ENCODE peak calls at places on chromosomes 2 and 18, in six cellular contexts. One of them, this sample, is unnamed. For H3K9me3, the result is how much of the 10 kb centered on the place peaks cover.

GRCh38 chr2:54348672-54349071 is 92.6 kb upstream of the TSPYL6 start:
- DNase-seq in H1: no peak
- DNase-seq in HCT116: no peak
- DNase-seq in GM12878: no peak
- DNase-seq in stomach: no peak
- DNase-seq in suprapubic skin: no peak
- DNase-seq in this sample: no peak

GRCh38 chr2:121260370-121261154 is 24.4 kb downstream of the TFCP2L1 start:
- DNase-seq in H1: no peak
- DNase-seq in HCT116: no peak
- DNase-seq in GM12878: no peak
- DNase-seq in stomach: peak
- DNase-seq in suprapubic skin: peak
- DNase-seq in this sample: peak

GRCh38 chr2:15675456-15676195 is 84.0 kb downstream of the DDX1 start:
- DNase-seq in H1: no peak
- DNase-seq in HCT116: no peak
- DNase-seq in GM12878: no peak
- DNase-seq in stomach: no peak
- DNase-seq in suprapubic skin: no peak
- DNase-seq in this sample: no peak

GRCh38 chr18:44924750-44925534 is 244.3 kb downstream of the SETBP1 start:
- DNase-seq in H1: no peak
- DNase-seq in HCT116: no peak
- DNase-seq in GM12878: no peak
- DNase-seq in stomach: no peak
- DNase-seq in suprapubic skin: no peak
- DNase-seq in this sample: no peak

GRCh38 chr18:2325308-2325849 is 245.9 kb downstream of the METTL4 start:
- DNase-seq in H1: no peak
- DNase-seq in HCT116: no peak
- DNase-seq in GM12878: no peak
- DNase-seq in stomach: no peak
- DNase-seq in suprapubic skin: no peak
- DNase-seq in this sample: no peak

GRCh38 chr18:1094408-1094807 is 189.7 kb downstream of the ADCYAP1 start:
- DNase-seq in H1: no peak
- DNase-seq in HCT116: no peak
- DNase-seq in GM12878: no peak
- DNase-seq in stomach: no peak
- DNase-seq in suprapubic skin: no peak
- DNase-seq in this sample: no peak

GRCh38 chr18:30694773-30695172 is 347.8 kb downstream of the DSC3 start:
- DNase-seq in H1: no peak
- DNase-seq in HCT116: no peak
- DNase-seq in GM12878: no peak
- DNase-seq in stomach: no peak
- DNase-seq in suprapubic skin: no peak
- DNase-seq in this sample: no peak

GRCh38 chr2:109609352-109610024 is 4.3 kb downstream of the SEPTIN10 start:
- DNase-seq in H1: no peak
- DNase-seq in HCT116: peak
- DNase-seq in GM12878: no peak
- DNase-seq in stomach: no peak
- DNase-seq in suprapubic skin: no peak
- DNase-seq in this sample: no peak

GRCh38 chr2:202762546-202762945 is 109.0 kb downstream of the ICA1L start:
- DNase-seq in H1: no peak
- DNase-seq in HCT116: no peak
- DNase-seq in GM12878: no peak
- DNase-seq in stomach: no peak
- DNase-seq in suprapubic skin: no peak
- DNase-seq in this sample: no peak

GRCh38 chr2:101476605-101477208 is 1.8 kb upstream of the RFX8 start:
- DNase-seq in H1: no peak
- DNase-seq in HCT116: no peak
- DNase-seq in GM12878: no peak
- DNase-seq in stomach: no peak
- DNase-seq in suprapubic skin: no peak
- DNase-seq in this sample: no peak

GRCh38 chr2:145748927-145749326 is 1229.0 kb upstream of the ZEB2 start:
- DNase-seq in H1: no peak
- DNase-seq in HCT116: no peak
- DNase-seq in GM12878: no peak
- DNase-seq in stomach: no peak
- DNase-seq in suprapubic skin: no peak
- DNase-seq in this sample: no peak

GRCh38 chr2:80258793-80259192 is 45.8 kb downstream of the LRRTM1 start:
- DNase-seq in H1: no peak
- DNase-seq in HCT116: no peak
- DNase-seq in GM12878: no peak
- DNase-seq in stomach: no peak
- DNase-seq in suprapubic skin: no peak
- DNase-seq in this sample: no peak

GRCh38 chr2:121400206-121400605 is 115.2 kb upstream of the TFCP2L1 start:
- DNase-seq in H1: no peak
- DNase-seq in HCT116: no peak
- DNase-seq in GM12878: no peak
- DNase-seq in stomach: no peak
- DNase-seq in suprapubic skin: no peak
- DNase-seq in this sample: no peak

GRCh38 chr2:98893871-98894270 is 42.2 kb downstream of the CRACDL start:
- DNase-seq in H1: no peak
- DNase-seq in HCT116: no peak
- DNase-seq in GM12878: no peak
- DNase-seq in stomach: no peak
- DNase-seq in suprapubic skin: no peak
- DNase-seq in this sample: no peak

GRCh38 chr2:64699712-64700111 is 46.0 kb upstream of the SERTAD2 start:
- DNase-seq in H1: no peak
- DNase-seq in HCT116: no peak
- DNase-seq in GM12878: peak
- DNase-seq in stomach: no peak
- DNase-seq in suprapubic skin: no peak
- DNase-seq in this sample: no peak

GRCh38 chr18:25798026-25798537 is 292.3 kb downstream of the SS18 start:
- DNase-seq in H1: no peak
- DNase-seq in HCT116: no peak
- DNase-seq in GM12878: no peak
- DNase-seq in stomach: no peak
- DNase-seq in suprapubic skin: no peak
- DNase-seq in this sample: no peak

GRCh38 chr2:240503375-240503774 is 54.4 kb downstream of the ANKMY1 start:
- DNase-seq in H1: no peak
- DNase-seq in HCT116: no peak
- DNase-seq in GM12878: no peak
- DNase-seq in stomach: no peak
- DNase-seq in suprapubic skin: no peak
- DNase-seq in this sample: peak

GRCh38 chr2:234422242-234422641 is 74.6 kb downstream of the ARL4C start:
- DNase-seq in H1: no peak
- DNase-seq in HCT116: peak
- DNase-seq in GM12878: no peak
- DNase-seq in stomach: no peak
- DNase-seq in suprapubic skin: no peak
- DNase-seq in this sample: no peak
- TF ChIP-seq POLR2AphosphoS5 in H1: no peak
- TF ChIP-seq POLR2AphosphoS5 in HCT116: peak
- TF ChIP-seq POLR2AphosphoS5 in GM12878: no peak
- TF ChIP-seq POLR2AphosphoS5 in stomach: peak
- TF ChIP-seq POLR2AphosphoS5 in suprapubic skin: peak
- TF ChIP-seq POLR2AphosphoS5 in this sample: no peak

GRCh38 chr2:196155597-196155996 is 15.8 kb downstream of the STK17B start:
- DNase-seq in H1: no peak
- DNase-seq in HCT116: no peak
- DNase-seq in GM12878: no peak
- DNase-seq in stomach: no peak
- DNase-seq in suprapubic skin: no peak
- DNase-seq in this sample: no peak
- H3K27ac ChIP-seq in H1: no peak
- H3K27ac ChIP-seq in HCT116: no peak
- H3K27ac ChIP-seq in GM12878: no peak
- H3K27ac ChIP-seq in stomach: no peak
- H3K27ac ChIP-seq in suprapubic skin: no peak
- H3K27ac ChIP-seq in this sample: peak

GRCh38 chr2:3224681-3225080 is 152.9 kb downstream of the EIPR1 start:
- DNase-seq in H1: no peak
- DNase-seq in HCT116: no peak
- DNase-seq in GM12878: no peak
- DNase-seq in stomach: no peak
- DNase-seq in suprapubic skin: no peak
- DNase-seq in this sample: no peak

GRCh38 chr2:3222636-3223035 is 155.0 kb downstream of the EIPR1 start:
- DNase-seq in H1: no peak
- DNase-seq in HCT116: no peak
- DNase-seq in GM12878: peak
- DNase-seq in stomach: no peak
- DNase-seq in suprapubic skin: no peak
- DNase-seq in this sample: no peak

GRCh38 chr2:3219536-3219935 is 158.1 kb downstream of the EIPR1 start:
- DNase-seq in H1: no peak
- DNase-seq in HCT116: no peak
- DNase-seq in GM12878: no peak
- DNase-seq in stomach: no peak
- DNase-seq in suprapubic skin: no peak
- DNase-seq in this sample: no peak

GRCh38 chr2:3217646-3218045 is 160.0 kb downstream of the EIPR1 start:
- DNase-seq in H1: no peak
- DNase-seq in HCT116: no peak
- DNase-seq in GM12878: no peak
- DNase-seq in stomach: no peak
- DNase-seq in suprapubic skin: no peak
- DNase-seq in this sample: no peak

DNA sequence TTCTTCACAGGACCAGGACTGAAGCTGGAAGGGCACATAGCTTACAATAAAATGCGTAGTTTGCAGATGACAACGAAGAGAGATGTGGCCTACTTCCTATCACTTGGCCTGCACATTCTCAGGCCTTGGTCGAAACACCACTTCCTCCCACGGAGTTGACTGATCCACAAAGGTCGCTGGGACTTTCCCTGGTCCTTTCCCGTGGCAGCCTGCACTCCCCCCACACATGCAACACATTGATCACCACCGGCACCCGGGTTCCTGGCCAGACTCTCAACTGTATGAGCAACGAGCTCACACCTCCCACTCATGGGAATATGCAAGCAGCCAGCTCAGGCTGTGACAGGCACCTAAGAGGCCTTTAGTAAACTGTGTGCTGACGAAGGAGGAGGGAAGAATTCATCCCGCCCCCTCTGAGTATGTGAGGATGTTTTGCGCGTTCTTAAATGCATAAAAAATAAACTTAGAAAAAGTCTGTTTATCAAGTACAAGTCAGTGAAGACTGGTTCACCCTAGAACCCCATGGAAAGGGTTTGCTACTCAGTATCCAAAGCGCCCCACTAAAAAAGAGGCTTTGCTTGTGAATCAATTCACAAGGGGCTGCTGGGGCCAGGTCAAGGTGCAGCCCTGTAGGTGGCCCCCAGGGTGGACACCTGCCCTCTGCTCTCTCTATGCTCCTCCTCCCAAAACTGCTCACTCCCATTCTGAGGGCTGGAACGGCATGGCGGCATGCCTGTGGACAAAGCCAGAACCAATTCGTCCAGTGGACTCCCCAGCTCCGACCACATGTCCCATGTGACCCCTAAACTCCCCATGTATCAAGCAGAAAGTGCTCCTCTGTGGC is 154.3 kb downstream of the EIPR1 start:
- DNase-seq in H1: no peak
- DNase-seq in HCT116: no peak
- DNase-seq in GM12878: peak
- DNase-seq in stomach: no peak
- DNase-seq in suprapubic skin: no peak
- DNase-seq in this sample: no peak
- H3K9me3 ChIP-seq in H1: under half
- H3K9me3 ChIP-seq in HCT116: under half
- H3K9me3 ChIP-seq in GM12878: under half
- H3K9me3 ChIP-seq in stomach: under half
- H3K9me3 ChIP-seq in suprapubic skin: under half
- H3K9me3 ChIP-seq in this sample: under half

DNA sequence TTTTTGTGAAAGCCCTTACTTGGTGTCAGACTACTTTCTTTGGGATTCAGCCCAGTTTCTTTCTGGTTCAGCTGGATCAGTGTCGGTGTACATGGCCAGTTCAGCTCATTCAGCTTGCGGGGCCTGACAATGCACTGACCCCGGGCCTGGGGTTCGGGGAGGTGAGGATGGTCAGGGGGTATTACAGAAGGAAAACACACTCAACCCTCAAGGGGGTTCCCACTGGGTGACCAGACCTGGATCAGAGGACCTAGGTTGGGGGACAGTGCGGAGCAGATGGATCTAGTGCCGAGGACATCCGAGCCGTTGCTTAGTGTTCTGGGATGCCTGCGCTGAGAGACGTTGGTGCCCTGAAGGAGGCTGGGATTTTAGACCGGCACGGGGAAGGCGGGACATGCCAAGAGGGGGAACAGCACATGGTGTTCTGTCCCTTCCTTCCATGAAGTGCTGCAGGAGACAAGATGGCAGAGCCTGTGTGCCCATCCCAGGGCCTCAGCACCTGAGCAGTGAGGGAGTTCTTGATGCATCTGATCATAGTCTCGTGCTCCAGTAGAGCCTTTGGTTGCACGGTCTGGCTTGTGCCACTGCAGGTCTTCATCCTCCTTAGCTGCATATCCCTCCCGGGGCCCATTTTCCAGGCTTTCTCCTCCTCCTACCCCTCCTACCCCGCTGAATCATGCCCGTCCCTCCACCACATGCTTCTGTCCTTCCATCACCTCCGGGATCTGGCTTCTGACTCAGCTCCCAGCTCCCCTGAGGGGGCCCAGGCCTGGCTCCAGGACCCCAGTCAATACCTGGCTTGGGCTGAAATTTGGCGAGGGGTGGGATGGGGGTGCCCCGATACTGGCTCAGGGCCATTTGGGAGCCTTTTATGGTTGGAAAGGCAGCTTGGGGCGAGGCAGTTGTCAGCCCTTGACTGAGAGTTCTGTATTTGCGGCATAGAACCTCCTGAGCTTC is 18.0 kb downstream of the SPEG start:
- DNase-seq in H1: no peak
- DNase-seq in HCT116: peak
- DNase-seq in GM12878: no peak
- DNase-seq in stomach: no peak
- DNase-seq in suprapubic skin: no peak
- DNase-seq in this sample: no peak
- TF ChIP-seq POLR2AphosphoS5 in H1: no peak
- TF ChIP-seq POLR2AphosphoS5 in HCT116: peak
- TF ChIP-seq POLR2AphosphoS5 in GM12878: no peak
- TF ChIP-seq POLR2AphosphoS5 in stomach: no peak
- TF ChIP-seq POLR2AphosphoS5 in suprapubic skin: no peak
- TF ChIP-seq POLR2AphosphoS5 in this sample: no peak

This sample was measured in spleen.